ENCODE peak calls at places on chromosomes 11 and 22, in seven cellular contexts. K is mesenchymal stem cell, Y is IMR-90, W is H9, L is trophoblast cell, T is neuronal stem cell, M is H1. I is an unnamed sample. For H3K79me1, the result is how much of the 10 kb centered on the place peaks cover.

GRCh38 chr11:69476715-69477025 is 4.8 kb upstream of the LINC01488 start:
- DNase-seq in L (no peak), Y (no peak), W (no peak), T (no peak), M (no peak), K (no peak), I (no peak)

GRCh38 chr11:66542362-66542761 is 3.5 kb downstream of the ZDHHC24 start:
- DNase-seq in L (no peak), K (no peak), W (no peak), Y (peak), M (no peak), T (no peak), I (no peak)

GRCh38 chr11:112623057-112623456 is 338.2 kb upstream of the NCAM1 start:
- DNase-seq in L (no peak), W (no peak), Y (no peak), M (no peak), T (no peak), K (no peak), I (no peak)

GRCh38 chr11:21142007-21142406 is 472.6 kb downstream of the NELL1 start:
- DNase-seq in W (peak), Y (no peak), M (peak), K (no peak), T (no peak), L (peak), I (peak)

GRCh38 chr22:37420656-37421467 is 6.4 kb downstream of the ELFN2 start:
- DNase-seq in K (peak), W (no peak), L (no peak), Y (peak), T (no peak), M (no peak), I (no peak)

GRCh38 chr11:106642331-106642730 is 375.9 kb downstream of the GUCY1A2 start:
- DNase-seq in K (peak), L (no peak), Y (peak), M (no peak), T (no peak), W (no peak), I (no peak)

GRCh38 chr11:35337919-35338316 is 81.4 kb downstream of the SLC1A2 start:
- DNase-seq in L (no peak), Y (no peak), K (no peak), W (no peak), M (no peak), T (no peak), I (no peak)

GRCh38 chr22:29697853-29698598 is 21.8 kb upstream of the CABP7 start:
- DNase-seq in K (no peak), W (no peak), Y (no peak), M (no peak), T (no peak), L (no peak), I (no peak)

GRCh38 chr22:46576556-46577351 is 39.3 kb upstream of the CELSR1 start:
- DNase-seq in Y (peak), T (peak), L (no peak), K (peak), M (no peak), W (peak), I (peak)

GRCh38 chr22:37187891-37188761 is at the start of gene C1QTNF6:
- DNase-seq in K (peak), L (peak), Y (peak), W (peak), M (peak), T (peak), I (peak)

GRCh38 chr11:68686486-68686885 is 2.1 kb downstream of the GAL start:
- DNase-seq in L (no peak), M (no peak), K (no peak), T (no peak), Y (no peak), W (no peak), I (no peak)

GRCh38 chr11:122735031-122735430 is 79.5 kb downstream of the UBASH3B start:
- DNase-seq in M (no peak), L (no peak), K (peak), Y (no peak), T (no peak), W (no peak), I (no peak)

GRCh38 chr22:49218142-49218541 is 609.5 kb downstream of the BRD1 start:
- DNase-seq in W (peak), K (no peak), M (peak), L (no peak), T (no peak), Y (no peak), I (no peak)

GRCh38 chr22:41642711-41643110 is 21.6 kb downstream of the XRCC6 start:
- DNase-seq in W (no peak), Y (peak), T (no peak), K (no peak), M (no peak), L (no peak), I (no peak)

GRCh38 chr11:1467270-1467669 is 19.3 kb downstream of the MOB2 start:
- DNase-seq in M (no peak), Y (no peak), W (no peak), K (no peak), T (no peak), L (no peak), I (no peak)

GRCh38 chr22:47598864-47599263 is 836.4 kb downstream of the TBC1D22A start:
- DNase-seq in M (no peak), T (no peak), Y (no peak), L (no peak), W (no peak), K (no peak), I (no peak)

GRCh38 chr11:89626366-89626765 is 83.7 kb upstream of the TRIM77 start:
- DNase-seq in Y (no peak), W (no peak), L (no peak), T (no peak), M (no peak), K (no peak), I (no peak)

GRCh38 chr22:40405178-40406062 is 35.0 kb downstream of the SGSM3 start:
- DNase-seq in Y (no peak), M (no peak), L (no peak), K (no peak), T (no peak), W (no peak), I (no peak)

GRCh38 chr11:46198245-46198872 is 77.1 kb upstream of the PHF21A start:
- DNase-seq in W (no peak), T (no peak), Y (no peak), L (no peak), K (no peak), M (no peak), I (no peak)

GRCh38 chr11:115590254-115590653 is 86.0 kb upstream of the CADM1 start:
- DNase-seq in L (no peak), T (no peak), Y (no peak), K (no peak), M (no peak), W (no peak), I (no peak)

GRCh38 chr22:47213571-47214230 is 451.3 kb downstream of the TBC1D22A start:
- DNase-seq in T (no peak), W (peak), L (peak), K (no peak), M (peak), Y (no peak), I (peak)

GRCh38 chr11:126317681-126318641 is 14.1 kb downstream of the DCPS start:
- DNase-seq in K (peak), M (no peak), L (no peak), T (no peak), Y (peak), W (no peak), I (no peak)

GRCh38 chr11:65856689-65857499 is 1.1 kb downstream of the CFL1 start:
- DNase-seq in K (peak), M (peak), T (peak), L (peak), Y (peak), W (peak), I (peak)

GRCh38 chr11:15627560-15627959 is 512.8 kb downstream of the INSC start:
- DNase-seq in T (no peak), W (no peak), M (no peak), Y (peak), K (peak), L (no peak), I (peak)

GRCh38 chr11:120339394-120339890 is 3.2 kb downstream of the ARHGEF12 start:
- DNase-seq in Y (peak), L (no peak), M (no peak), K (peak), W (no peak), T (no peak), I (peak)

GRCh38 chr22:21866821-21867527 is 471 bp downstream of the MAPK1 start:
- DNase-seq in Y (no peak), K (no peak), L (no peak), M (peak), W (no peak), T (peak), I (peak)

GRCh38 chr11:131418214-131418613 is 47.8 kb downstream of the NTM start:
- DNase-seq in L (no peak), K (no peak), W (no peak), Y (no peak), M (no peak), T (no peak), I (peak)

DNA sequence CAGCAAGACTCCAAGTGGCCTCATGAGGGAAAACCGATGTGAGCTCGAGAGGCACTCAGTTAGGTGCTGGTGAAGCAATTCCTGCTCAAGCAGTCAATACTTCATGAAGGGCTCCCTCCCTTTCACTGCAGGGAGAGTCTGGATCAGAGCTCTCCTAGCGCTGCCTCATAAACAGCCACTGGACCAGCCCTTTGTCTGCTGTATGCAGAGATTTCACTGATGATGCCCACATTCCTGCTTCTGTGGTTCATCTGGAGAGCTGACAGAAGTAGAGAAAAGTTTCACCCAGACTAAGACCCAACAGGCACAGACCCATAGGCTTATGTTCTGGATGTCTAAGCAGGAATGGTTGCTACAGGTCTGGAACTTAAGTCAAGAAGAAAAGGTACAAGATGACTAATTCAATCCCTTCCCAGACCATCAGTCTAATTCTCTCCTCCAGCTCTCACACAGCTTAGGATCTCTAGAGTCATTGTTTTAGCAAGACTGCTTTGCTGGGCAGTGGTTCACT is 4.0 kb downstream of the UCP2 start:
- DNase-seq in T (no peak), K (no peak), M (no peak), L (no peak), W (no peak), Y (peak), I (no peak)
- H3K79me1 ChIP-seq in T (under half), K (under half), M (under half), L (under half), W (under half), Y (under half), I (under half)

GRCh38 chr11:76102772-76103171 is 103.5 kb downstream of the WNT11 start:
- DNase-seq in W (no peak), M (no peak), Y (peak), L (no peak), K (peak), T (no peak), I (no peak)

GRCh38 chr11:76105637-76106036 is 100.7 kb downstream of the WNT11 start:
- DNase-seq in L (no peak), W (no peak), K (no peak), T (no peak), Y (no peak), M (no peak), I (no peak)

DNA sequence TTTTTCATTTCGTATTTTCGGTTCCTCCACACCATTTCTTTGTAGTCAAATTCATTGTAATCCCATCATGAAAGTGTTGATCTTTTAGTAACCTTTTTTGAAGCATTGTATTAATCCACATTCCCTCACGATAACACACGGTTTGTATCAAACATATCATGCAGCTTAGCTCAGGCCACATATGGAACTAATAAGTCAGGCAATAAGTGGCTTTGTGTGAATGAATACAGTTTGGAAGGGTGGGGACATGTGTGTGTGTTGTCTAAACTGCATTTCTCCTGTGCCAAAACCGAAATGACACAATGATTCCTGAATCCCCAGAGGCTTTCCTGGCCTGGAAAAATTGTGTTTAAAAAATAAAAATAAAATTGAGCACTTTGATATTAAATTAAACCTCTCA is 98.4 kb downstream of the WNT11 start:
- DNase-seq in K (no peak), M (no peak), L (no peak), Y (no peak), T (no peak), W (no peak), I (no peak)
- H3K79me1 ChIP-seq in K (under half), M (under half), L (under half), Y (under half), T (under half), W (under half), I (under half)

GRCh38 chr11:8477680-8478079 is 116.3 kb downstream of the STK33 start:
- DNase-seq in L (no peak), W (no peak), T (no peak), M (no peak), Y (no peak), K (no peak), I (no peak)
- H3K79me1 ChIP-seq in L (under half), W (under half), T (under half), M (under half), Y (under half), K (under half), I (under half)

GRCh38 chr22:38704568-38705234 is 1.0 kb upstream of the GTPBP1 start:
- DNase-seq in W (no peak), Y (no peak), T (no peak), M (no peak), L (no peak), K (no peak), I (peak)
- H3K79me1 ChIP-seq in W (under half), Y (under half), T (under half), M (under half), L (under half), K (under half), I (under half)

DNA sequence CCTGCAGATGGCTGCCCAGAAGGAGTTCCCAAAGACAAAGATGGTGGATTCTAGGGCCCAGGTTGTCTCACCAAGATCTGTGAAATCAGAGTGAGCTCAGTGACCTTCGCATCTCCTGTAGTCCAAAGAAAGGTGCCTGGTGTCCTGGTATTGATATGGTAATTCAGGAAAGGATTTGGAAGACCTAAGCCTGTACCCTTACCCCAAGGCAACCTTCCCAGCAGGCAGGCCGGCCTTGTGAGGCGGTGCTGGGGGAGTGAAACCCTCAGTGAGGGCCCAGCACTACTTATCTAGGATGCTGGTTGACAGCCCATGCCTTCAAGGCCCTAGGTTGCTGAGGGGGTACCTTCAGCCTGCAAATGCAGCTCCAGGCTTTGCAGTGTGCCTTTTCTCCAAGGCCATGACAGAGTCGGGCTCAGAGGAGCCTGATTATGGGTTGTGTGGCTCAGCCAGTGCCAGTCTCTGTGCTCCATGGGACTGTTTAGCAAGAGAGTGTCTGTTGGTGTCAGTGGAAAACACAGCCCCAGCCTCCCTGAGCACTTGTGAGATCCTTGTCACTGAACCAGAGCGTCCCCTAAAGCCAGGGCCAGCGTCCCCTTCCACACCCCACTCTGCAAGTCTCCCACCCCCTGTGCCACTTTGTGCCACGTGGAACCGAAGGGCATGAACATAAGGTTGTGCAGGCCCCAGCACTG is 72.8 kb upstream of the MYOD1 start:
- DNase-seq in K (no peak), L (no peak), T (no peak), W (no peak), M (no peak), Y (no peak), I (no peak)
- H3K79me1 ChIP-seq in K (under half), L (under half), T (under half), W (under half), M (under half), Y (under half), I (under half)

GRCh38 chr11:110279881-110280280 is 16.5 kb downstream of the RDX start:
- DNase-seq in T (no peak), M (no peak), K (no peak), L (no peak), Y (no peak), W (no peak), I (no peak)
- H3K79me1 ChIP-seq in T (under half), M (under half), K (under half), L (under half), Y (under half), W (under half), I (under half)

GRCh38 chr11:82807646-82808045 is 74.0 kb upstream of the FAM181B start:
- DNase-seq in K (no peak), T (no peak), Y (no peak), M (no peak), W (no peak), L (no peak), I (no peak)
- H3K79me1 ChIP-seq in K (under half), T (under half), Y (under half), M (under half), W (under half), L (under half), I (under half)

GRCh38 chr11:93694109-93694508 is 32.6 kb downstream of the CEP295 start:
- DNase-seq in L (no peak), Y (no peak), K (no peak), M (no peak), W (no peak), T (no peak), I (no peak)

GRCh38 chr11:93689166-93689734 is 27.8 kb downstream of the CEP295 start:
- DNase-seq in Y (no peak), W (no peak), K (no peak), M (no peak), T (no peak), L (no peak), I (no peak)

DNA sequence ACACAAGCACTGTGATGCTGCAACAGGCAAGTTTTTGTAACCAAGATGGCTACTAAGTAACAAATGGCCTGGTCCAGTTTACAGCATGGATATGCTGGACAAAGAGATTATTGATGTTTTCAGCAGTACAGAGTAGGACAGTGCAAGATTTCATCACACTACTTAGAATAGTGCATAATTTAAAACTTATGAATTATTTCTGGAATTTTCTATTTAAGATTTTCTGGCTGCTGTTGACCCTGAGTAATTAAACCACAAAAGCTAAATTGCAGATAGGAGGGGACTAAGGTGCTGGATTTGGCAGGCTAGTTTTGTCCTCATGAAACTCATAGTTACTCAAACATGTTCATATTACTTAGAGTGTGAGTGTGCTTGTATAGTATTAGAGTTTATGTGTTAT is 33.1 kb downstream of the CEP295 start:
- DNase-seq in M (no peak), W (no peak), K (no peak), L (no peak), Y (no peak), T (no peak), I (no peak)
- H3K79me1 ChIP-seq in M (under half), W (under half), K (under half), L (under half), Y (under half), T (under half), I (under half)

DNA sequence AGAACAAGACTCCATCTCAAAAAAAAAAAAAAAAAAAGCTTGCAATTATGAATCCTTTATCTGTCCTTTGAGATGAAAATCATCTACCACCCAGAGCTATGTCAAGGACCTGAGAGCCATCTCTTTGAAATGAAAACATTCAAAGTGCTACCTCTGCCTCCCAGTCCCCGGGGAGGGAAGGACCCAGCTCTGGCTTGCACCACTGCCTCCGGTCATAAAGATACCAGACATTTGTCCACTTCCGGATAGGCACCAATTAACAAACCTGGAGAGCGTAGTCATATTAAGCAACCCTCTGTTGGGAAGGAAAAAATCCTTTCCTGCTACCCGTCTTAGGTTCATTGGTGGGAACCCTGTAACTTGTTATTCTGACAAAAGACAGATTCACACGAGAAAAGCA is 98.6 kb downstream of the ARHGAP8 start:
- DNase-seq in T (no peak), M (no peak), L (no peak), Y (no peak), W (no peak), K (no peak), I (no peak)
- H3K79me1 ChIP-seq in T (under half), M (under half), L (under half), Y (under half), W (under half), K (under half), I (under half)

GRCh38 chr11:114027396-114027795 is 32.1 kb upstream of the ZBTB16 start:
- DNase-seq in Y (no peak), K (no peak), M (no peak), T (no peak), W (no peak), L (peak), I (no peak)
- H3K79me1 ChIP-seq in Y (under half), K (under half), M (under half), T (under half), W (under half), L (under half), I (under half)

I was measured in mesendoderm.